ENCODE peak calls at places on chromosomes 5 and 9, in five cellular contexts. R, U, B, T and N are unnamed samples.

GRCh38 chr5:150155258-150156032 is at the start of gene PDGFRB:
- DNase-seq in R (peak), U (peak), B (peak), T (peak), N (no peak)

GRCh38 chr5:43191740-43192557 is at the start of gene NIM1K:
- DNase-seq in R (peak), U (peak), B (peak), T (peak), N (peak)

GRCh38 chr9:87336407-87336806 is 161.3 kb upstream of the DAPK1 start:
- DNase-seq in R (peak), U (no peak), B (no peak), T (no peak), N (no peak)

GRCh38 chr9:4339357-4339756 is 39.5 kb upstream of the GLIS3 start:
- DNase-seq in R (peak), U (peak), B (peak), T (peak), N (peak)

GRCh38 chr9:123696476-123696875 is 233.4 kb downstream of the DENND1A start:
- DNase-seq in R (no peak), U (no peak), B (no peak), T (no peak), N (no peak)

GRCh38 chr5:59562756-59563389 is 330.7 kb downstream of the PDE4D start:
- DNase-seq in R (peak), U (peak), B (peak), T (no peak), N (no peak)

GRCh38 chr5:112738180-112738560 is 485 bp downstream of the APC start:
- DNase-seq in R (peak), U (no peak), B (peak), T (no peak), N (no peak)

GRCh38 chr9:121297414-121297813 is 29.5 kb downstream of the GSN start:
- DNase-seq in R (no peak), U (no peak), B (no peak), T (no peak), N (no peak)

GRCh38 chr5:96146675-96147074 is 185.0 kb upstream of the ELL2 start:
- DNase-seq in R (peak), U (no peak), B (no peak), T (no peak), N (no peak)

GRCh38 chr9:126482361-126483044 is 131.2 kb upstream of the LMX1B start:
- DNase-seq in R (no peak), U (no peak), B (no peak), T (no peak), N (no peak)

GRCh38 chr5:36698031-36698430 is 91.6 kb downstream of the SLC1A3 start:
- DNase-seq in R (no peak), U (no peak), B (no peak), T (no peak), N (no peak)

GRCh38 chr5:72237415-72237814 is 82.6 kb downstream of the MRPS27 start:
- DNase-seq in R (no peak), U (no peak), B (no peak), T (no peak), N (no peak)

GRCh38 chr5:149855371-149855770 is 89.2 kb downstream of the PDE6A start:
- DNase-seq in R (no peak), U (no peak), B (peak), T (no peak), N (no peak)

GRCh38 chr5:160923431-160923830 is 71.4 kb upstream of the ATP10B start:
- DNase-seq in R (no peak), U (no peak), B (no peak), T (no peak), N (no peak)

GRCh38 chr5:169029661-169030274 is 271.2 kb downstream of the SLIT3 start:
- DNase-seq in R (no peak), U (no peak), B (no peak), T (no peak), N (no peak)

GRCh38 chr5:162593881-162594280 is 526.3 kb downstream of the GABRG2 start:
- DNase-seq in R (peak), U (no peak), B (no peak), T (no peak), N (no peak)

GRCh38 chr9:114317665-114318357 is 5.1 kb upstream of the ORM1 start:
- DNase-seq in R (no peak), U (no peak), B (no peak), T (no peak), N (no peak)